ENCODE peak calls at places on chromosomes 7 and 10, in nine cellular contexts. C is keratinocyte; E is gastrocnemius medialis; J is upper lobe of left lung; V is ovary; G is naive thymus-derived CD4-positive, alpha-beta T cell; R is upper lobe of right lung; A is HCT116; Y is pancreas. N is an unnamed sample.
A peak's percentile ranks its signal among the peaks of the same experiment; 100 is the strongest.

GRCh38 chr10:131196176-131196885 is 115.2 kb downstream of the TCERG1L start:
- DNase-seq in A (no peak), R (peak; percentile 44), C (no peak), V (no peak), Y (peak; percentile 29), J (peak; percentile 9), E (no peak), G (no peak), N (no peak)

GRCh38 chr7:152986369-152986768 is 226.8 kb downstream of the ACTR3B start:
- DNase-seq in A (no peak), Y (no peak), C (no peak), G (no peak), E (no peak), R (no peak), J (no peak), V (no peak), N (no peak)

GRCh38 chr10:96632974-96633373 is 46.2 kb upstream of the TM9SF3 start:
- DNase-seq in J (no peak), R (no peak), A (no peak), G (no peak), Y (no peak), V (no peak), E (no peak), C (no peak), N (no peak)

GRCh38 chr10:42988517-42989395 is 88.1 kb upstream of the RET start:
- DNase-seq in C (no peak), R (peak; percentile 86), Y (peak; percentile 46), E (no peak), G (no peak), V (no peak), A (no peak), J (peak; percentile 39), N (no peak)

GRCh38 chr7:138204285-138204988 is 128.2 kb downstream of the AKR1D1 start:
- DNase-seq in V (no peak), R (no peak), C (no peak), J (no peak), Y (no peak), G (no peak), E (no peak), A (no peak), N (no peak)

GRCh38 chr7:139991911-139992310 is 70.8 kb downstream of the PARP12 start:
- DNase-seq in A (no peak), E (no peak), G (no peak), C (no peak), R (no peak), V (no peak), Y (no peak), J (no peak), N (no peak)

GRCh38 chr10:115948415-115948814 is 324.6 kb downstream of the GFRA1 start:
- DNase-seq in J (no peak), V (no peak), Y (no peak), E (no peak), R (no peak), G (no peak), A (no peak), C (no peak), N (no peak)

GRCh38 chr7:17489987-17490386 is 191.5 kb downstream of the AHR start:
- DNase-seq in Y (no peak), V (no peak), E (no peak), J (no peak), C (peak; percentile 69), R (no peak), A (no peak), G (no peak), N (no peak)

GRCh38 chr7:101169838-101170531 is 4.6 kb upstream of the VGF start:
- DNase-seq in A (no peak), V (peak; percentile 69), E (no peak), J (peak; percentile 71), G (peak; percentile 71), C (no peak), Y (peak; percentile 92), R (peak; percentile 86), N (peak; percentile 63)

GRCh38 chr10:74743401-74743800 is 83.0 kb upstream of the KAT6B start:
- DNase-seq in J (no peak), C (no peak), R (no peak), G (no peak), E (no peak), V (no peak), A (no peak), Y (no peak), N (no peak)

GRCh38 chr7:132232394-132232793 is 343.9 kb downstream of the PLXNA4 start:
- DNase-seq in G (no peak), C (no peak), R (no peak), J (no peak), A (no peak), Y (no peak), V (no peak), E (no peak), N (no peak)

GRCh38 chr7:50496541-50496940 is 46.4 kb upstream of the FIGNL1 start:
- DNase-seq in A (no peak), J (no peak), E (no peak), C (no peak), R (no peak), Y (no peak), V (no peak), G (no peak), N (no peak)

DNA sequence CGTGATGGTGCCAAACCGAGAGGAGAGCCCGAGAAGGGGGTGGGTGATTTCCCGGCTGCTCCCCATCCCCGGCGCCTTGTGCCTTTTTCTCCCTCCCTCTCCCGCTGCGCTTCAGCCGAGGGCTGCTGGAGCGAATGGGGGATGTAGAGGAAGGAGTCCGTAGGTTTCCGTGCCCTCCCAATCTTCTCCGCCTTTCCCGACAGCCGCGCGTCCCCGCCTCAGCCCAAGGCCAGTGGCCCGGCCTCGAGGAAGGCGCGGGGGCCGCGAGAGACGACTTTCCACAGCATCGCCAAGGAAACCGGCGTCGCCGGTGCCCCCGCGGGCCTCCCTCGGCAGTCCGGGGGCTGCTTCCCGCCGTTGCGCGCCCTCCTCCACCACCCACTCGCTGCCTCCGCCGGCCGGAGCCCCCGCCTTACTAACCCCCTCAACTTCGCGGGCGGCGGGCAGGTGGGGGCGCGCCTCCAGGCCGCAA is 1.2 kb downstream of the EGR2 start:
- DNase-seq in Y (no peak), V (peak; percentile 29), C (no peak), G (peak; percentile 15), J (no peak), R (peak; percentile 67), A (no peak), E (no peak), N (no peak)
- H3K27me3 ChIP-seq in Y (peaks cover under 1% of the 10 kb centered on the region), V (no peaks in the 10 kb centered on the region), C (peaks cover 43% of the 10 kb centered on the region), G (peaks cover 7% of the 10 kb centered on the region), J (peaks cover 33% of the 10 kb centered on the region), R (peaks cover 17% of the 10 kb centered on the region), A (no peaks in the 10 kb centered on the region), E (peaks cover 24% of the 10 kb centered on the region), N (peaks cover 18% of the 10 kb centered on the region)

DNA sequence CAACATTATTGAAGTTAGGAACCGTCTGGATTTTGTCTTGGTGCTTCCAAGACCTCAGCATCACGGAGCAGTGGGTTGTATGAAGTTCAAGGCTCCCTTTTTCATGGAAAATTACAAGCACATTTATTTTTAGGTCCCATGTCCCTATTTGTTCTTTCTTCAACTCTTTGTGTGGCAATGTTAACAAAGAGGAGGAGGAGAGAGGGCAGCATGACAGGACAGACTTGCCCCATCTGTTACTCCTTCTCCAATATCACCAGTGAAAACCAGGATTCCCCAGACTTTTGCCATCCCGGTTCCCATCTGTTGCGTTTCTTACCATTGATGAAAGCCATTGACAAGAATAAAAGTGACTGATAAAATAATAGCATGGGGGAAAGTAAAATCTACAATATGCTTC is 28.6 kb downstream of the EEPD1 start:
- DNase-seq in E (no peak), A (no peak), J (no peak), G (no peak), C (no peak), V (no peak), Y (no peak), R (no peak), N (no peak)
- H3K4me1 ChIP-seq in E (peaks cover 78% of the 10 kb centered on the region), A (no peaks in the 10 kb centered on the region), J (peaks cover 3% of the 10 kb centered on the region), G (no peaks in the 10 kb centered on the region), C (peaks cover 6% of the 10 kb centered on the region), V (peaks cover 1% of the 10 kb centered on the region), Y (peaks cover 20% of the 10 kb centered on the region), R (no peaks in the 10 kb centered on the region), N (peaks cover 4% of the 10 kb centered on the region)

DNA sequence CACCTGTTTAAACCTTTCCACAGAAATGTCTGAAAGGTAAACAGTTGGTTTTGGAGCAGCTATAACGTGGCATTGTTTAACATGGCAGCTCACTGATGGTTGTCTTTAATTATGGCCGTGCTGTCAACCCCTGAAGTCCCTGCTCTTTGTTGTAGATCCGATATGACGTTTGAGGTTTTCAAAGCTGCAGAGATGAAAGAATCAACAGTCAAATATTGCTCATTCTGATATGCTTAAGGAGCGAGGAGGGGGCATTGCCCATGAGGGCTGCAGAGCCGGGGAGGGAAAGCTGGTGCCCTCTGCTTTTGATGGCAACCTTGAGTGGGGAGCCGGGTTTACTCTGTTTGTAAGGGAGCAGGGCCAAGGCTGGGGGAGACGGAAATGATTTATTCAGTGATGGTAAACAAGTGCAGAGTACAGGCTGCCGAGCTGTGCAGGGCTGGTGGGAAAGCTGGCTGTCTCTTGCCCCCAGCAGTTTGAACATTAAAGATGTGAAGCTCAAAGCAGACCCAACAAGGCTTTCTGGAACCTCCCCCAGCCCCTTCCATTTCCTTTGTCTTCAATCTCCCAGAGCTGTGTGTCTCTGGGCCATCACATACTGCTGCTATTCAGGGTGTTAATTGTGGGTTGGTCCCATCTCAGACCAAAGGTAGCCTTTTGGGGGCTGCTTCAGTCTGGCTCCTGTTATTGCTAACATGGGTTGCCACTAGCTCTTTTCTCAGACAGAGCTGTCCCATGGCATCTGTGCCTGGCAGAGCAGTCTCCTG is 345.5 kb downstream of the LRMDA start:
- DNase-seq in A (no peak), V (no peak), G (no peak), R (no peak), J (no peak), Y (peak; percentile 65), E (no peak), C (no peak), N (no peak)
- H3K27me3 ChIP-seq in A (peaks cover 37% of the 10 kb centered on the region), V (no peaks in the 10 kb centered on the region), G (no peaks in the 10 kb centered on the region), R (no peaks in the 10 kb centered on the region), J (no peaks in the 10 kb centered on the region), Y (no peaks in the 10 kb centered on the region), E (no peaks in the 10 kb centered on the region), C (no peaks in the 10 kb centered on the region), N (no peaks in the 10 kb centered on the region)

GRCh38 chr10:35463105-35463867 is 127.0 kb downstream of the CCNY start:
- DNase-seq in E (no peak), A (no peak), R (no peak), C (no peak), Y (no peak), J (no peak), V (no peak), G (no peak), N (no peak)

GRCh38 chr10:35463878-35464277 is 127.6 kb downstream of the CCNY start:
- DNase-seq in J (no peak), C (no peak), Y (no peak), A (no peak), G (no peak), R (no peak), E (no peak), V (no peak), N (no peak)

GRCh38 chr10:35465601-35466140 is 129.4 kb downstream of the CCNY start:
- DNase-seq in R (no peak), Y (no peak), E (no peak), C (no peak), G (no peak), V (no peak), J (no peak), A (no peak), N (no peak)

GRCh38 chr10:35466170-35466569 is 129.9 kb downstream of the CCNY start:
- DNase-seq in E (no peak), R (no peak), C (no peak), A (no peak), G (no peak), V (no peak), J (no peak), Y (no peak), N (no peak)

GRCh38 chr10:35464805-35465456 is 128.6 kb downstream of the CCNY start:
- DNase-seq in V (no peak), J (no peak), E (no peak), C (no peak), G (no peak), R (no peak), A (no peak), Y (no peak), N (no peak)
- H3K4me1 ChIP-seq in V (peaks cover 15% of the 10 kb centered on the region), J (peaks cover 51% of the 10 kb centered on the region), E (peaks cover 76% of the 10 kb centered on the region), C (peaks cover 8% of the 10 kb centered on the region), G (no peaks in the 10 kb centered on the region), R (peaks cover 34% of the 10 kb centered on the region), A (peaks cover 13% of the 10 kb centered on the region), Y (peaks cover 19% of the 10 kb centered on the region), N (peaks cover 99% of the 10 kb centered on the region)